ENCODE peak calls at places on chromosomes 11 and 22, in eight cellular contexts. B is adrenal gland, U is HCT116, V is right lobe of liver, S is spleen, K is A549, L is IMR-90, F is transverse colon. I is an unnamed sample. For H3K4me1, the result is how much of the 10 kb centered on the place peaks cover.

GRCh38 chr22:16774911-16775529 is 50.2 kb downstream of the XKR3 start:
- DNase-seq in F (no peak), U (no peak), V (no peak), S (no peak), L (no peak), B (no peak), K (no peak), I (no peak)

GRCh38 chr11:132595711-132596111 is 936.6 kb downstream of the OPCML start:
- DNase-seq in F (no peak), B (no peak), V (no peak), S (no peak), U (no peak), L (peak), K (no peak), I (peak)

GRCh38 chr22:43038325-43038724 is 23.4 kb upstream of the PACSIN2 start:
- DNase-seq in V (no peak), U (no peak), S (no peak), B (no peak), K (no peak), F (no peak), L (no peak), I (no peak)

GRCh38 chr11:26088391-26088790 is 243.5 kb upstream of the ANO3 start:
- DNase-seq in F (no peak), L (peak), B (no peak), S (no peak), K (no peak), V (no peak), U (no peak), I (no peak)

GRCh38 chr11:112366012-112366411 is 105.4 kb upstream of the PLET1 start:
- DNase-seq in B (no peak), K (no peak), U (no peak), L (no peak), V (no peak), F (no peak), S (no peak), I (no peak)

GRCh38 chr22:23673826-23674690 is 16.8 kb upstream of the RGL4 start:
- DNase-seq in V (no peak), B (no peak), L (no peak), S (peak), U (no peak), F (no peak), K (no peak), I (no peak)

GRCh38 chr11:77187776-77188175 is 59.7 kb downstream of the MYO7A start:
- DNase-seq in V (no peak), S (no peak), F (peak), U (no peak), L (no peak), K (no peak), B (no peak), I (no peak)

GRCh38 chr11:47136921-47137320 is 39.8 kb downstream of the ARFGAP2 start:
- DNase-seq in U (no peak), F (no peak), V (no peak), L (no peak), S (no peak), B (no peak), K (no peak), I (no peak)

GRCh38 chr11:83195176-83195531 is 1.6 kb downstream of the ANKRD42 start:
- DNase-seq in K (no peak), L (peak), V (no peak), B (no peak), F (no peak), U (no peak), S (no peak), I (no peak)

GRCh38 chr22:23772315-23773246 is at the start of gene MMP11:
- DNase-seq in B (peak), S (peak), L (no peak), K (no peak), F (peak), U (no peak), V (peak), I (peak)

GRCh38 chr11:69682681-69683326 is 7.7 kb upstream of the LTO1 start:
- DNase-seq in L (no peak), K (no peak), F (no peak), S (peak), V (no peak), B (no peak), U (no peak), I (no peak)

GRCh38 chr11:30545507-30545906 is 40.6 kb downstream of the MPPED2 start:
- DNase-seq in F (peak), B (no peak), V (peak), S (no peak), K (no peak), U (no peak), L (no peak), I (no peak)

GRCh38 chr22:17435375-17435774 is 66.1 kb downstream of the CECR2 start:
- DNase-seq in V (no peak), S (no peak), B (no peak), L (no peak), F (no peak), K (no peak), U (no peak), I (no peak)

GRCh38 chr11:103700605-103701004 is 335.8 kb upstream of the DDI1 start:
- DNase-seq in S (no peak), L (peak), V (no peak), K (peak), F (no peak), B (no peak), U (no peak), I (no peak)

GRCh38 chr11:1391165-1392010 is 1.7 kb downstream of the BRSK2 start:
- DNase-seq in V (no peak), L (no peak), U (no peak), F (no peak), K (no peak), S (no peak), B (no peak), I (no peak)

GRCh38 chr11:9047986-9048522 is 43.3 kb downstream of the SCUBE2 start:
- DNase-seq in K (no peak), V (no peak), U (no peak), S (no peak), F (no peak), B (no peak), L (peak), I (peak)

GRCh38 chr11:35126879-35127576 is 11.9 kb upstream of the CD44 start:
- DNase-seq in K (no peak), U (no peak), L (no peak), S (no peak), V (no peak), F (no peak), B (no peak), I (no peak)

GRCh38 chr11:19244621-19245020 is 3.9 kb upstream of the E2F8 start:
- DNase-seq in L (no peak), K (no peak), V (no peak), B (no peak), F (no peak), S (no peak), U (no peak), I (no peak)

GRCh38 chr22:42585096-42585495 is 29.6 kb downstream of the POLDIP3 start:
- DNase-seq in L (no peak), S (no peak), K (no peak), F (no peak), B (no peak), V (no peak), U (no peak), I (no peak)

GRCh38 chr11:117993988-117994741 is 8.0 kb downstream of the IL10RA start:
- DNase-seq in B (peak), V (no peak), K (no peak), F (no peak), U (no peak), L (no peak), S (peak), I (peak)

GRCh38 chr22:48270731-48271130 is 1508.3 kb downstream of the TBC1D22A start:
- DNase-seq in S (no peak), V (no peak), K (no peak), F (no peak), L (no peak), B (no peak), U (no peak), I (no peak)

GRCh38 chr22:25085930-25086901 is 113.4 kb upstream of the CRYBB3 start:
- DNase-seq in B (no peak), S (no peak), L (no peak), U (no peak), F (no peak), K (peak), V (no peak), I (peak)

GRCh38 chr22:28181332-28181731 is 262.3 kb upstream of the PITPNB start:
- DNase-seq in V (no peak), S (no peak), L (peak), F (no peak), K (no peak), U (no peak), B (no peak), I (no peak)

GRCh38 chr22:21632237-21632895 is at the start of gene CCDC116:
- DNase-seq in B (no peak), F (peak), V (no peak), S (peak), L (no peak), U (no peak), K (peak), I (no peak)

GRCh38 chr22:30282616-30283046 is 6.7 kb downstream of the CASTOR1 start:
- DNase-seq in B (no peak), S (no peak), L (no peak), F (no peak), K (no peak), U (no peak), V (no peak), I (no peak)
- TF ChIP-seq POLR2A in B (no peak), S (no peak), L (no peak), F (no peak), K (no peak), U (no peak), V (no peak), I (no peak)

GRCh38 chr22:40002935-40003715 is 8.4 kb downstream of the FAM83F start:
- DNase-seq in U (no peak), L (no peak), V (no peak), K (no peak), S (no peak), B (no peak), F (no peak), I (no peak)
- H3K4me1 ChIP-seq in U (under half), L (under half), V (under half), K (under half), S (under half), B (under half), F (under half), I (under half)

GRCh38 chr11:45921561-45922424 is 663 bp upstream of the LARGE2 start:
- DNase-seq in U (no peak), L (no peak), S (no peak), V (peak), B (peak), K (no peak), F (peak), I (peak)
- H3K4me3 ChIP-seq in U (peak), L (no peak), S (peak), V (peak), B (no peak), K (peak), F (peak), I (no peak)

DNA sequence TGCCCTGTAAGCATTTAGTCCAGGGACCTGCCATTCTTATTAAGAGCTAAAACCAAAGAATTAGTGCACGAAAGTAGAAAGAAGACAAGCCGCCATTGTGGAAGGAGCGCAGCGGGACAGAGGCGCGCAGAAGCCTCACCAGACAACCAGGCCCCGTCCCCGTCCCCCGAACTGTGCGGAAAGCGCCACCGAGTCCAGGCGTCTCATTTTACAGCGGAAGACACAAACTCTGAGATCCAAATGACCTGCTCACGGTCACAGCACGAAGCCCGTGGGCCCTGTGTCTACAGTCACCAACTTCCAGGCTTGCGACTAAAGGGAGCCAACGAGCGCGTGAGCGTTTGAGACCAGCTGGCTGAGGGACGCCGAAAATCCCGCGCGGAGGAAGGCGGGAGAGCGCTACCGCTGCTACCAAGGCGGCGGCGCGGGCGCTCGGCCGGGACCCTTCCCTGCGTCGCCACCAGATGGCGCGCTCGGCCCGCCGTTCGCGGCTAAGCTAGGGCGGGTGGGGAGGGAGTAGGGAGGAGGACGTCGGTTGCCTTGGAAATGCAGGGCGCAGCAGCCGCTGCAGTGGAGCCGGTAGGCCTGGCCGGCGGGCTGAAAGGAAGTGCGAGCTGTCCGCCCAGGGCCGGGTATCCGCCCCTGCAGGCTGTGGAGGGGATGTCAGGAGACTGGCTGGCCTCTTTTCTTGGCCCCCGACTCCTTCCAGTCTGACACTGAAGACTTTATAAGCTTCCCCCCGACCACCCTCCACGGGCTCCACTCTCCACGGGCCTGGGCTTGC is 434 bp upstream of the CCDC83 start:
- DNase-seq in F (peak), V (peak), S (peak), B (peak), K (peak), U (peak), L (peak), I (peak)
- TF ChIP-seq POLR2A in F (peak), V (no peak), S (no peak), B (peak), K (peak), U (no peak), L (peak), I (peak)

DNA sequence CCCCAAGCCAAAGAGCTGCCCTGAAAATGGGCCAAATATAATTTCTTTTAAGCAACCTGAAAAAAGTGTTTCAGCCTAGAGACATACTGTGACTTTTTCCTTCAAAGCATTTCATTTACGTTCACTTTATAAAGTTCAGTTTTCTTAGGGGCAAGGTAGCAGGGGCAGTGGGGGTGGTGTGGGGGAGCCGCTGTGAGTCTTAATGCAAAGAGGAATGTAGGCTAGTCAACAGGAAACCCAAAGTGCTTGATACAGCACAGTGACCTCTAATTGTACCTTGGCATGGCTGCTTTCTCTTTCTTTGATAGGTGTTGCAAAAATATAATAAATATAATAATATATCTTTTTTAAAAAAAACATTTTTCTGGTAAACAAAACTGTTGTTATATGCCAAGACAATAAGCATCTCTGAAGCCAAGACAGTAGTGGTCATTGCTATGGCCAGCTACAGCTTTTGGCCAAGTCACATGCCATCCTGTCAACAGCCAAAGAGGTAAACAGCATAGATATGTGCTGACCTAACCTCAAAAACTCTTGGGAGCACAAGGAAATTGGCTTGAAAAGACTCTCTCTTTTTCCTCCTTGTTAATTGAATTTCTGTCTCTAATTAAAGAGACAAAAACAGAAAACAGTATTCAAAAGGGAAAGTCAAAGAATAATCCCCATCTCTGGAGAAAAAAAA is 58.7 kb downstream of the LIF start:
- DNase-seq in S (no peak), U (no peak), F (no peak), K (no peak), V (no peak), B (no peak), L (peak), I (no peak)
- H3K4me1 ChIP-seq in S (under half), U (under half), F (under half), K (half or more), V (under half), B (under half), L (under half), I (under half)

GRCh38 chr11:116929393-116930090 is 92.1 kb upstream of the APOA1 start:
- DNase-seq in K (no peak), V (no peak), S (no peak), L (peak), U (no peak), B (peak), F (no peak), I (no peak)

GRCh38 chr11:116930586-116930985 is 93.2 kb upstream of the APOA1 start:
- DNase-seq in K (no peak), B (no peak), F (no peak), S (no peak), V (no peak), L (no peak), U (no peak), I (no peak)

GRCh38 chr11:116931206-116931953 is 94.0 kb upstream of the APOA1 start:
- DNase-seq in S (no peak), F (no peak), L (peak), U (no peak), V (no peak), B (no peak), K (peak), I (no peak)

GRCh38 chr11:116928845-116929244 is 91.4 kb upstream of the APOA1 start:
- DNase-seq in F (no peak), V (no peak), L (no peak), U (no peak), B (no peak), K (no peak), S (no peak), I (no peak)

DNA sequence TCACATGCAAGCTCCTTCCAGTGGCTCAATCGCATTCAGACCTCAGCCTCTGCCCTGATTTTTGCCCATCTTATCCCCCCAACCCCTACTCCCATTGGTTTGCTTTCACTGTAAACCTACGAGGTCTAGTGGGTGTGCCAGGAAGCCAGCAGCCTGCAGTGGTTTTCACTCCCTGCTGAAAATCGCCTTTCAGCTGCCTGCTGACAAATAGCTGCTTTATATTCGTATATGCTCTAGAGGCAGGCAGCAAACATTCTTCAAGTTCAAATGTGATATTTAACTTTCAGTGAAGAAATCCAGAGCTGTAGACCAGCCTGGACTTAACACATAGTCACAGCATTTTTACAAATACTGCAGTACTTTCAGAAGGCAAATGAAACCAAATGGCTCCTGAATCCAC is 92.8 kb upstream of the APOA1 start:
- DNase-seq in U (no peak), L (peak), V (no peak), B (no peak), K (no peak), F (peak), S (peak), I (peak)
- H3K4me3 ChIP-seq in U (no peak), L (no peak), V (peak), B (no peak), K (no peak), F (peak), S (peak), I (no peak)